ENCODE peak calls at places on chromosomes 3 and 15, in five cellular contexts. One of them, this sample, is unnamed.

GRCh38 chr15:76185716-76186115 is 125.6 kb downstream of the ETFA start:
- DNase-seq in astrocyte: peak
- DNase-seq in upper lobe of right lung: no peak
- DNase-seq in AG04450: peak
- DNase-seq in K562: peak
- DNase-seq in this sample: no peak

GRCh38 chr3:113185436-113185835 is 25.9 kb upstream of the BOC start:
- DNase-seq in upper lobe of right lung: no peak
- DNase-seq in K562: no peak
- DNase-seq in astrocyte: no peak
- DNase-seq in AG04450: no peak
- DNase-seq in this sample: no peak

GRCh38 chr3:177460100-177460499 is 262.8 kb upstream of the TBL1XR1 start:
- DNase-seq in upper lobe of right lung: no peak
- DNase-seq in AG04450: no peak
- DNase-seq in K562: no peak
- DNase-seq in astrocyte: no peak
- DNase-seq in this sample: no peak

GRCh38 chr15:38930851-38931572 is 366.4 kb upstream of the RASGRP1 start:
- DNase-seq in astrocyte: peak
- DNase-seq in AG04450: peak
- DNase-seq in upper lobe of right lung: no peak
- DNase-seq in K562: no peak
- DNase-seq in this sample: no peak

GRCh38 chr15:95620934-95621579 is 709.4 kb upstream of the NR2F2 start:
- DNase-seq in K562: no peak
- DNase-seq in upper lobe of right lung: no peak
- DNase-seq in AG04450: peak
- DNase-seq in astrocyte: no peak
- DNase-seq in this sample: no peak

GRCh38 chr3:23537006-23537620 is 268.6 kb upstream of the UBE2E1 start:
- DNase-seq in K562: no peak
- DNase-seq in upper lobe of right lung: no peak
- DNase-seq in astrocyte: no peak
- DNase-seq in AG04450: no peak
- DNase-seq in this sample: no peak

GRCh38 chr3:160973067-160973466 is 132.1 kb downstream of the B3GALNT1 start:
- DNase-seq in upper lobe of right lung: no peak
- DNase-seq in AG04450: no peak
- DNase-seq in astrocyte: no peak
- DNase-seq in K562: no peak
- DNase-seq in this sample: no peak

GRCh38 chr3:42376397-42376798 is 34.0 kb downstream of the LYZL4 start:
- DNase-seq in AG04450: peak
- DNase-seq in upper lobe of right lung: no peak
- DNase-seq in astrocyte: peak
- DNase-seq in K562: no peak
- DNase-seq in this sample: peak

GRCh38 chr3:171302009-171302408 is 158.2 kb downstream of the TNIK start:
- DNase-seq in astrocyte: no peak
- DNase-seq in upper lobe of right lung: no peak
- DNase-seq in AG04450: no peak
- DNase-seq in K562: no peak
- DNase-seq in this sample: no peak

GRCh38 chr3:65545429-65545828 is 493.3 kb downstream of the MAGI1 start:
- DNase-seq in AG04450: no peak
- DNase-seq in upper lobe of right lung: no peak
- DNase-seq in K562: no peak
- DNase-seq in astrocyte: peak
- DNase-seq in this sample: no peak

GRCh38 chr15:70710714-70711113 is 52.6 kb downstream of the UACA start:
- DNase-seq in K562: no peak
- DNase-seq in astrocyte: no peak
- DNase-seq in upper lobe of right lung: no peak
- DNase-seq in AG04450: no peak
- DNase-seq in this sample: no peak

GRCh38 chr15:90550919-90551318 is 21.2 kb downstream of the CRTC3 start:
- DNase-seq in AG04450: no peak
- DNase-seq in upper lobe of right lung: no peak
- DNase-seq in astrocyte: no peak
- DNase-seq in K562: no peak
- DNase-seq in this sample: no peak

GRCh38 chr3:183502782-183503181 is 52.7 kb downstream of the KLHL6 start:
- DNase-seq in upper lobe of right lung: no peak
- DNase-seq in astrocyte: no peak
- DNase-seq in AG04450: no peak
- DNase-seq in K562: no peak
- DNase-seq in this sample: peak

GRCh38 chr3:60827666-60828065 is 423.6 kb downstream of the FHIT start:
- DNase-seq in astrocyte: no peak
- DNase-seq in K562: no peak
- DNase-seq in upper lobe of right lung: no peak
- DNase-seq in AG04450: no peak
- DNase-seq in this sample: no peak

GRCh38 chr3:196232154-196232881 is 16.0 kb downstream of the SLC51A start:
- DNase-seq in upper lobe of right lung: no peak
- DNase-seq in K562: no peak
- DNase-seq in AG04450: no peak
- DNase-seq in astrocyte: no peak
- DNase-seq in this sample: no peak

GRCh38 chr3:184513276-184514150 is 48.1 kb upstream of the EPHB3 start:
- DNase-seq in astrocyte: peak
- DNase-seq in AG04450: peak
- DNase-seq in upper lobe of right lung: peak
- DNase-seq in K562: peak
- DNase-seq in this sample: no peak

GRCh38 chr3:161310649-161311423 is 60.5 kb downstream of the SPTSSB start:
- DNase-seq in upper lobe of right lung: no peak
- DNase-seq in astrocyte: no peak
- DNase-seq in K562: no peak
- DNase-seq in AG04450: no peak
- DNase-seq in this sample: no peak

GRCh38 chr3:101518421-101518871 is 5.4 kb upstream of the SENP7 start:
- DNase-seq in AG04450: no peak
- DNase-seq in K562: no peak
- DNase-seq in astrocyte: no peak
- DNase-seq in upper lobe of right lung: no peak
- DNase-seq in this sample: no peak

GRCh38 chr3:63849175-63849574 is 14.4 kb downstream of the THOC7 start:
- DNase-seq in AG04450: no peak
- DNase-seq in K562: no peak
- DNase-seq in upper lobe of right lung: no peak
- DNase-seq in astrocyte: no peak
- DNase-seq in this sample: no peak

GRCh38 chr15:29089731-29090616 is 179.6 kb downstream of the NSMCE3 start:
- DNase-seq in upper lobe of right lung: no peak
- DNase-seq in astrocyte: peak
- DNase-seq in K562: no peak
- DNase-seq in AG04450: peak
- DNase-seq in this sample: no peak

GRCh38 chr3:38020342-38020726 is 9.1 kb downstream of the PLCD1 start:
- DNase-seq in K562: no peak
- DNase-seq in AG04450: no peak
- DNase-seq in astrocyte: no peak
- DNase-seq in upper lobe of right lung: no peak
- DNase-seq in this sample: no peak

GRCh38 chr3:157294444-157294843 is 134.5 kb upstream of the CCNL1 start:
- DNase-seq in K562: no peak
- DNase-seq in AG04450: no peak
- DNase-seq in upper lobe of right lung: no peak
- DNase-seq in astrocyte: peak
- DNase-seq in this sample: no peak

GRCh38 chr3:83821526-83821925 is 1137.3 kb upstream of the CADM2 start:
- DNase-seq in K562: no peak
- DNase-seq in upper lobe of right lung: no peak
- DNase-seq in AG04450: no peak
- DNase-seq in astrocyte: no peak
- DNase-seq in this sample: no peak

GRCh38 chr3:157533298-157533870 is 30.2 kb upstream of the VEPH1 start:
- DNase-seq in AG04450: peak
- DNase-seq in astrocyte: peak
- DNase-seq in upper lobe of right lung: no peak
- DNase-seq in K562: peak
- DNase-seq in this sample: no peak

GRCh38 chr3:149534082-149534481 is 59.6 kb downstream of the TM4SF4 start:
- DNase-seq in K562: no peak
- DNase-seq in AG04450: no peak
- DNase-seq in astrocyte: no peak
- DNase-seq in upper lobe of right lung: no peak
- DNase-seq in this sample: no peak

GRCh38 chr3:141643391-141643790 is 94.7 kb upstream of the RNF7 start:
- DNase-seq in astrocyte: peak
- DNase-seq in upper lobe of right lung: no peak
- DNase-seq in K562: no peak
- DNase-seq in AG04450: no peak
- DNase-seq in this sample: no peak

GRCh38 chr15:63983071-63983711 is 63.1 kb downstream of the DAPK2 start:
- DNase-seq in astrocyte: no peak
- DNase-seq in upper lobe of right lung: no peak
- DNase-seq in K562: peak
- DNase-seq in AG04450: no peak
- DNase-seq in this sample: no peak

GRCh38 chr3:171156455-171157005 is 130.0 kb upstream of the SLC2A2 start:
- DNase-seq in upper lobe of right lung: no peak
- DNase-seq in AG04450: no peak
- DNase-seq in K562: peak
- DNase-seq in astrocyte: peak
- DNase-seq in this sample: no peak

GRCh38 chr15:70385052-70385451 is 287.3 kb upstream of the TLE3 start:
- DNase-seq in AG04450: no peak
- DNase-seq in upper lobe of right lung: no peak
- DNase-seq in K562: no peak
- DNase-seq in astrocyte: no peak
- DNase-seq in this sample: no peak

GRCh38 chr15:67801142-67801541 is 24.2 kb upstream of the SKOR1 start:
- DNase-seq in AG04450: no peak
- DNase-seq in upper lobe of right lung: no peak
- DNase-seq in K562: no peak
- DNase-seq in astrocyte: no peak
- DNase-seq in this sample: no peak
- H3K27ac ChIP-seq in AG04450: no peak
- H3K27ac ChIP-seq in upper lobe of right lung: no peak
- H3K27ac ChIP-seq in K562: no peak
- H3K27ac ChIP-seq in astrocyte: no peak
- H3K27ac ChIP-seq in this sample: no peak

GRCh38 chr15:68512052-68512451 is 66.7 kb upstream of the CORO2B start:
- DNase-seq in K562: no peak
- DNase-seq in AG04450: no peak
- DNase-seq in astrocyte: no peak
- DNase-seq in upper lobe of right lung: no peak
- DNase-seq in this sample: no peak
- H3K4me3 ChIP-seq in K562: no peak
- H3K4me3 ChIP-seq in AG04450: no peak
- H3K4me3 ChIP-seq in astrocyte: no peak
- H3K4me3 ChIP-seq in upper lobe of right lung: no peak
- H3K4me3 ChIP-seq in this sample: no peak

DNA sequence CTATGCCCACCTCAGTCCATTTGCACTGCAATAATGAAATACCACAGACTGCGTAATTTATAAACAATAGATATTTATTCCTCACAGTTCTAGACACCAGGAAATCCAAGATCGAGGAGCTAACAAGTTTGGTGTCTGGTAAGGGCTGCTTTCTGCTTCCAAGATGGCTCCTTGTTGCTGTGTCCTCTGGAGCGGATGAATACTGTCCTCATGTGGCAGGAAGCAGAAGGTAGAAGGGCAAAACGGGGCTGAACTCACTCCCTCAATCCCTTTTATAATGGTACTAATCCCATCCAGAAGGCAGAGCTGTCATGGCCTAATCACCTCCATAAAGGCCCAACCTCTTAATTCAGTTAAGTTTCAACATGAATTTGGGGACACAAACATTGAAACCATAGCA is 75.3 kb downstream of the P2RY1 start:
- DNase-seq in astrocyte: no peak
- DNase-seq in AG04450: no peak
- DNase-seq in upper lobe of right lung: no peak
- DNase-seq in K562: no peak
- DNase-seq in this sample: no peak
- TF ChIP-seq CTCF in astrocyte: no peak
- TF ChIP-seq CTCF in AG04450: no peak
- TF ChIP-seq CTCF in upper lobe of right lung: peak
- TF ChIP-seq CTCF in K562: peak
- TF ChIP-seq CTCF in this sample: peak

GRCh38 chr3:46929324-46929723 is 47.2 kb downstream of the CCDC12 start:
- DNase-seq in astrocyte: no peak
- DNase-seq in AG04450: no peak
- DNase-seq in upper lobe of right lung: peak
- DNase-seq in K562: no peak
- DNase-seq in this sample: no peak

GRCh38 chr3:46930176-46930944 is 46.2 kb downstream of the CCDC12 start:
- DNase-seq in astrocyte: no peak
- DNase-seq in K562: no peak
- DNase-seq in upper lobe of right lung: peak
- DNase-seq in AG04450: no peak
- DNase-seq in this sample: no peak

GRCh38 chr3:46932455-46933225 is 43.9 kb downstream of the CCDC12 start:
- DNase-seq in upper lobe of right lung: no peak
- DNase-seq in K562: no peak
- DNase-seq in AG04450: no peak
- DNase-seq in astrocyte: no peak
- DNase-seq in this sample: no peak

GRCh38 chr3:46931631-46932441 is 44.7 kb downstream of the CCDC12 start:
- DNase-seq in upper lobe of right lung: peak
- DNase-seq in astrocyte: no peak
- DNase-seq in AG04450: no peak
- DNase-seq in K562: no peak
- DNase-seq in this sample: no peak

DNA sequence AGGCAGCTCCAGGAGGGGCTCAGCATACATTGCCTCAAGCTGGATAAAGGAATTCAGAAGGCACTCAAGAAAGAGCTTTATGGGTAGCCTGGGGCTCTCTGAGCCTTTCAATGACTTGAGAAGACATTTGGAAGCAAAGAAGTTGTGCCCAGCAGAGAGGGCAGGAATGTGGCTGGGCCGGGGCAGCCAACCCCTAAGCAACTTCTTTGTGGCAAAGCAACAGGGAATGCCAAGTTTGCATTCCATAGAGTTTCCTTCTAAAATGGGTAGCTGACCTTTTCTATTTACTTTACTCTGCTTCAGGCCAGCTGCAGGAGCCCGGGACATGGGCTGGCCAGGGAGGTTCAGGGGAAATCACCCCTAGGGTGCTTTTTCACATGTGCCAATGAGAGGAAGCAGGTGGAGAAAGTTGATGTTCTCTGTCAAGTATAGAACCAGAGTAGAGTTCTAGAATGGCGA is 45.6 kb downstream of the CCDC12 start:
- DNase-seq in K562: no peak
- DNase-seq in astrocyte: no peak
- DNase-seq in upper lobe of right lung: peak
- DNase-seq in AG04450: no peak
- DNase-seq in this sample: no peak
- H3K27ac ChIP-seq in K562: no peak
- H3K27ac ChIP-seq in astrocyte: no peak
- H3K27ac ChIP-seq in upper lobe of right lung: peak
- H3K27ac ChIP-seq in AG04450: peak
- H3K27ac ChIP-seq in this sample: peak

This sample was measured in RWPE2.